ENCODE peak calls at places on chromosome 3, in four cellular contexts. One of them, this sample, is unnamed.

GRCh38 chr3:72123908-72124441 is 339.0 kb upstream of the PROK2 start:
- DNase-seq in esophagus squamous epithelium: no peak
- DNase-seq in neural progenitor cell: no peak
- DNase-seq in body of pancreas: peak; percentile 80
- DNase-seq in this sample: peak; percentile 77

GRCh38 chr3:126932188-126932931 is 50.6 kb upstream of the PLXNA1 start:
- DNase-seq in body of pancreas: no peak
- DNase-seq in esophagus squamous epithelium: no peak
- DNase-seq in neural progenitor cell: no peak
- DNase-seq in this sample: no peak

GRCh38 chr3:81041331-81041730 is 720.1 kb downstream of the GBE1 start:
- DNase-seq in esophagus squamous epithelium: no peak
- DNase-seq in neural progenitor cell: no peak
- DNase-seq in body of pancreas: no peak
- DNase-seq in this sample: no peak

GRCh38 chr3:61877359-61877770 is 316.0 kb downstream of the PTPRG start:
- DNase-seq in neural progenitor cell: peak; percentile 64
- DNase-seq in body of pancreas: no peak
- DNase-seq in esophagus squamous epithelium: no peak
- DNase-seq in this sample: no peak

GRCh38 chr3:173556546-173556945 is 159.0 kb downstream of the NLGN1 start:
- DNase-seq in neural progenitor cell: no peak
- DNase-seq in body of pancreas: no peak
- DNase-seq in esophagus squamous epithelium: no peak
- DNase-seq in this sample: no peak

GRCh38 chr3:47857151-47857550 is 54.2 kb downstream of the DHX30 start:
- DNase-seq in body of pancreas: no peak
- DNase-seq in esophagus squamous epithelium: no peak
- DNase-seq in neural progenitor cell: no peak
- DNase-seq in this sample: no peak

GRCh38 chr3:115698851-115699535 is 75.7 kb downstream of the GAP43 start:
- DNase-seq in neural progenitor cell: peak; percentile 72
- DNase-seq in esophagus squamous epithelium: no peak
- DNase-seq in body of pancreas: no peak
- DNase-seq in this sample: peak; percentile 70

GRCh38 chr3:16286161-16286560 is 21.1 kb downstream of the OXNAD1 start:
- DNase-seq in body of pancreas: peak; percentile 18
- DNase-seq in esophagus squamous epithelium: no peak
- DNase-seq in neural progenitor cell: no peak
- DNase-seq in this sample: no peak

GRCh38 chr3:58047806-58048205 is 39.6 kb downstream of the FLNB start:
- DNase-seq in neural progenitor cell: no peak
- DNase-seq in body of pancreas: no peak
- DNase-seq in esophagus squamous epithelium: no peak
- DNase-seq in this sample: no peak

GRCh38 chr3:148074916-148075315 is 622.8 kb upstream of the AGTR1 start:
- DNase-seq in esophagus squamous epithelium: no peak
- DNase-seq in neural progenitor cell: no peak
- DNase-seq in body of pancreas: no peak
- DNase-seq in this sample: no peak

GRCh38 chr3:135929670-135930069 is 35.9 kb upstream of the PPP2R3A start:
- DNase-seq in neural progenitor cell: no peak
- DNase-seq in body of pancreas: peak; percentile 44
- DNase-seq in esophagus squamous epithelium: no peak
- DNase-seq in this sample: no peak

GRCh38 chr3:15633766-15634588 is 32.4 kb downstream of the BTD start:
- DNase-seq in body of pancreas: no peak
- DNase-seq in neural progenitor cell: no peak
- DNase-seq in esophagus squamous epithelium: no peak
- DNase-seq in this sample: no peak

GRCh38 chr3:53159415-53160135 is 1.4 kb upstream of the PRKCD start:
- DNase-seq in neural progenitor cell: peak; percentile 62
- DNase-seq in esophagus squamous epithelium: no peak
- DNase-seq in body of pancreas: peak; percentile 96
- DNase-seq in this sample: no peak

GRCh38 chr3:136305879-136306278 is 55.7 kb downstream of the PCCB start:
- DNase-seq in neural progenitor cell: no peak
- DNase-seq in esophagus squamous epithelium: no peak
- DNase-seq in body of pancreas: no peak
- DNase-seq in this sample: no peak

GRCh38 chr3:53845881-53846133 is 412 bp downstream of the CHDH start:
- DNase-seq in esophagus squamous epithelium: no peak
- DNase-seq in body of pancreas: no peak
- DNase-seq in neural progenitor cell: no peak
- DNase-seq in this sample: no peak

GRCh38 chr3:83216919-83217594 is 1455.6 kb upstream of the GBE1 start:
- DNase-seq in esophagus squamous epithelium: no peak
- DNase-seq in body of pancreas: no peak
- DNase-seq in neural progenitor cell: no peak
- DNase-seq in this sample: peak; percentile 9

GRCh38 chr3:30401971-30402370 is 204.4 kb upstream of the TGFBR2 start:
- DNase-seq in neural progenitor cell: no peak
- DNase-seq in esophagus squamous epithelium: no peak
- DNase-seq in body of pancreas: no peak
- DNase-seq in this sample: no peak

GRCh38 chr3:173111321-173111720 is 29.7 kb downstream of the SPATA16 start:
- DNase-seq in neural progenitor cell: no peak
- DNase-seq in body of pancreas: no peak
- DNase-seq in esophagus squamous epithelium: no peak
- DNase-seq in this sample: no peak

GRCh38 chr3:11162401-11163345 is 8.4 kb downstream of the HRH1 start:
- DNase-seq in esophagus squamous epithelium: no peak
- DNase-seq in body of pancreas: no peak
- DNase-seq in neural progenitor cell: no peak
- DNase-seq in this sample: no peak

GRCh38 chr3:180457238-180457637 is 144.7 kb upstream of the TTC14 start:
- DNase-seq in body of pancreas: no peak
- DNase-seq in neural progenitor cell: no peak
- DNase-seq in esophagus squamous epithelium: no peak
- DNase-seq in this sample: no peak

GRCh38 chr3:173396191-173397041 is 1.1 kb upstream of the NLGN1 start:
- DNase-seq in neural progenitor cell: peak; percentile 44
- DNase-seq in esophagus squamous epithelium: no peak
- DNase-seq in body of pancreas: peak; percentile 6
- DNase-seq in this sample: no peak

GRCh38 chr3:33212406-33212805 is 6.2 kb downstream of the SUSD5 start:
- DNase-seq in body of pancreas: no peak
- DNase-seq in neural progenitor cell: no peak
- DNase-seq in esophagus squamous epithelium: no peak
- DNase-seq in this sample: no peak

GRCh38 chr3:71184252-71184651 is 399.3 kb downstream of the FOXP1 start:
- DNase-seq in neural progenitor cell: no peak
- DNase-seq in esophagus squamous epithelium: no peak
- DNase-seq in body of pancreas: no peak
- DNase-seq in this sample: no peak

GRCh38 chr3:71510485-71510884 is 73.0 kb downstream of the FOXP1 start:
- DNase-seq in neural progenitor cell: no peak
- DNase-seq in body of pancreas: no peak
- DNase-seq in esophagus squamous epithelium: no peak
- DNase-seq in this sample: no peak

GRCh38 chr3:112739252-112739945 is 98.5 kb upstream of the CCDC80 start:
- DNase-seq in neural progenitor cell: no peak
- DNase-seq in esophagus squamous epithelium: no peak
- DNase-seq in body of pancreas: no peak
- DNase-seq in this sample: no peak

GRCh38 chr3:47006145-47006651 is 26.7 kb downstream of the NBEAL2 start:
- DNase-seq in body of pancreas: peak; percentile 1
- DNase-seq in esophagus squamous epithelium: no peak
- DNase-seq in neural progenitor cell: no peak
- DNase-seq in this sample: no peak

GRCh38 chr3:151911462-151911861 is 38.0 kb downstream of the SUCNR1 start:
- DNase-seq in esophagus squamous epithelium: no peak
- DNase-seq in neural progenitor cell: no peak
- DNase-seq in body of pancreas: no peak
- DNase-seq in this sample: no peak

GRCh38 chr3:39038165-39038564 is 13.6 kb downstream of the SCN11A start:
- DNase-seq in neural progenitor cell: no peak
- DNase-seq in esophagus squamous epithelium: no peak
- DNase-seq in body of pancreas: no peak
- DNase-seq in this sample: no peak

GRCh38 chr3:183981990-183982658 is 35.6 kb downstream of the ABCC5 start:
- DNase-seq in body of pancreas: no peak
- DNase-seq in esophagus squamous epithelium: no peak
- DNase-seq in neural progenitor cell: no peak
- DNase-seq in this sample: no peak

GRCh38 chr3:101148001-101148400 is 154.8 kb upstream of the ABI3BP start:
- DNase-seq in neural progenitor cell: no peak
- DNase-seq in body of pancreas: no peak
- DNase-seq in esophagus squamous epithelium: no peak
- DNase-seq in this sample: no peak

GRCh38 chr3:23776352-23776891 is 29.3 kb upstream of the UBE2E1 start:
- DNase-seq in esophagus squamous epithelium: no peak
- DNase-seq in neural progenitor cell: no peak
- DNase-seq in body of pancreas: no peak
- DNase-seq in this sample: no peak

DNA sequence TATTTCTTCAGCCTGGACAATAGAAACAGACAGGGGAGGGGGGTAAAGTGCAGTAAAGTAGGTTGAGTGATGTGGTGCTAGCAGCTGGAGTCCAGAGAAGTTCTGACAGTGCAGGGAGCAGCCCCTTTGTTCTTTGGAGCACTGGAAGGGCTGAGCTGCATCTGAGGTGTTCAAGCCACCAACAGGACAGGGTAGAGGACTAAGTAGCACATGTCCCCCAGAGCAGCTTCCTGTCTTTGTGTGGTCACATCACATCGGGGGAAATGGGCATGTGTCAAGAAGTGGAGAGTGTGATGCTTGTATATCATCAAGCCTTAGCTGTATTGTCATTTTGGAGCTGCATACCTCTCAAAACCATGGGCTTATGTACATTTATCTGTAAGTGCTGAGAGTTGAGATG is 12.1 kb downstream of the MRPS22 start:
- DNase-seq in neural progenitor cell: no peak
- DNase-seq in body of pancreas: no peak
- DNase-seq in esophagus squamous epithelium: no peak
- DNase-seq in this sample: no peak
- H3K27me3 ChIP-seq in neural progenitor cell: no peaks in the 10 kb centered on the region
- H3K27me3 ChIP-seq in body of pancreas: no peaks in the 10 kb centered on the region
- H3K27me3 ChIP-seq in esophagus squamous epithelium: no peaks in the 10 kb centered on the region
- H3K27me3 ChIP-seq in this sample: no peaks in the 10 kb centered on the region

GRCh38 chr3:42071720-42072582 is 19.2 kb upstream of the TRAK1 start:
- DNase-seq in body of pancreas: peak; percentile 74
- DNase-seq in esophagus squamous epithelium: no peak
- DNase-seq in neural progenitor cell: peak; percentile 44
- DNase-seq in this sample: peak; percentile 35
- H3K4me3 ChIP-seq in body of pancreas: no peak overlapping the region
- H3K4me3 ChIP-seq in esophagus squamous epithelium: no peak overlapping the region
- H3K4me3 ChIP-seq in neural progenitor cell: no peak overlapping the region
- H3K4me3 ChIP-seq in this sample: peak overlapping the region; percentile 50

GRCh38 chr3:194275231-194275671 is 75.9 kb downstream of the CPN2 start:
- DNase-seq in esophagus squamous epithelium: no peak
- DNase-seq in neural progenitor cell: no peak
- DNase-seq in body of pancreas: no peak
- DNase-seq in this sample: no peak
- H3K4me1 ChIP-seq in esophagus squamous epithelium: peaks cover 34% of the 10 kb centered on the region
- H3K4me1 ChIP-seq in neural progenitor cell: peaks cover 61% of the 10 kb centered on the region
- H3K4me1 ChIP-seq in body of pancreas: peaks cover 46% of the 10 kb centered on the region
- H3K4me1 ChIP-seq in this sample: peaks cover 59% of the 10 kb centered on the region

DNA sequence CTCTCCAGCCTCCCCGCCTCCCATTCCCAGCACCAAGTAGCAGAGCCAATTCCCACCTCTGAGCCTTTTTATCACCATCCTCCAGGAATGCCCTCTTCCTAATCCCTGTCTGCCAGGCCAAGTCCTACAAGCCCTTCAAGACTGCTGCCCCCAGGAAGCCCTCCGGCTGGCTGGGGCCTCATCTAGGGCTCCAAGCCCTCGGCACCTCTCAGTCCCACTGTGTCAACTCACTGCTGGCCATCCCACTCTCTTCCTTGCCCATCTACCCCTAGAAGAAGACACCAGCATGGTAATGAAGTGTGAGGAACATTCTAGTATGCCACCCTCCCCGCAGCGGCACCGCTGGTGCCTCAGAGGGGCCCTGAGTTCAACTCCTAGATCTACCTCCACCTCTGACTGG is 10.0 kb upstream of the GRIP2 start:
- DNase-seq in esophagus squamous epithelium: no peak
- DNase-seq in neural progenitor cell: no peak
- DNase-seq in body of pancreas: no peak
- DNase-seq in this sample: no peak
- H3K27me3 ChIP-seq in esophagus squamous epithelium: no peaks in the 10 kb centered on the region
- H3K27me3 ChIP-seq in neural progenitor cell: peaks cover 8% of the 10 kb centered on the region
- H3K27me3 ChIP-seq in body of pancreas: no peaks in the 10 kb centered on the region
- H3K27me3 ChIP-seq in this sample: no peaks in the 10 kb centered on the region

GRCh38 chr3:95711789-95712188 is 1102.6 kb upstream of the EPHA6 start:
- DNase-seq in neural progenitor cell: no peak
- DNase-seq in body of pancreas: no peak
- DNase-seq in esophagus squamous epithelium: no peak
- DNase-seq in this sample: no peak

GRCh38 chr3:95705786-95706418 is 1108.5 kb upstream of the EPHA6 start:
- DNase-seq in neural progenitor cell: no peak
- DNase-seq in body of pancreas: no peak
- DNase-seq in esophagus squamous epithelium: no peak
- DNase-seq in this sample: no peak

DNA sequence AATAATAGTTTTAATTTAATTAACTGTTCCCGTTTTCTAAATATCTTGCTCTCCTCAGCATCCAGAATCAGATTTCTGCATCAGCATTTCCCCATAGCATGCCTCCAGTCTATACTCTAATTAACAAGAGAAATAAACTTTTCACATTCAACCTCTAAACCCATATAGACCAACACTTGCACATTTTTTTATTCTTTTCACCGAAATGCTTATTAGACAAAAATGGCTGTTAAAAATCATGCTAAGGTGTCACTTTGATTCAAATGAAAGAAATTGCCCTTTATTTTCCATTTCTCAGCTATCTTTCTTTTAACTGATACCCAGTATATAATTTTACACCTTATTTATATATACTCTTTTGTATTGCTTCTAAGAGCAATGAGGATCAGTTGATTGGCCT is 1107.1 kb upstream of the EPHA6 start:
- DNase-seq in body of pancreas: no peak
- DNase-seq in esophagus squamous epithelium: no peak
- DNase-seq in neural progenitor cell: no peak
- DNase-seq in this sample: no peak
- H3K4me3 ChIP-seq in body of pancreas: no peak overlapping the region
- H3K4me3 ChIP-seq in esophagus squamous epithelium: no peak overlapping the region
- H3K4me3 ChIP-seq in neural progenitor cell: no peak overlapping the region
- H3K4me3 ChIP-seq in this sample: no peak overlapping the region

DNA sequence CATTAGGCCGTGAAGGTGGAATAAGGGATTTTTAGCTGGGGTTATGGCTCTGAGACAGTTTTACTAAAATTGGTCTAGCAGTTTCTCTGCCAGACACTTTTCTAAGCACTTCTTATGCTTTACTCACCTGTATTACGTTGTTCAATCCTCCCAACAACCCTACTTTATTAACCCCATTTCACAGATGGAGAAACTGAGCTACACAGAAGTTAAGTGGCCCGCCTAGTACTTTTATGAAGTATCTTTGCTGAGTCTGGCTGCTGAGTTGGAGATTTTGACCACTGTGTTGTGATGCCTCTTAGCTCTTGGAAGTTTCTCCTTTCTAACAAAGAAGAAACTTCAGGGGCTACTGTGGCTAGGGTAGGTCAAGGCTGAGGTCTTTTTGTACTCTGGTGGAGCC is 11.5 kb downstream of the LIMD1 start:
- DNase-seq in body of pancreas: no peak
- DNase-seq in neural progenitor cell: no peak
- DNase-seq in esophagus squamous epithelium: no peak
- DNase-seq in this sample: no peak
- H3K4me1 ChIP-seq in body of pancreas: peaks cover 44% of the 10 kb centered on the region
- H3K4me1 ChIP-seq in neural progenitor cell: peaks cover 2% of the 10 kb centered on the region
- H3K4me1 ChIP-seq in esophagus squamous epithelium: peaks cover 17% of the 10 kb centered on the region
- H3K4me1 ChIP-seq in this sample: no peaks in the 10 kb centered on the region

This sample was measured in BE2C.